ENCODE peak calls at places on chromosomes 5 and 9, in seven cellular contexts. A is cardiac muscle cell, I is PC-9, B is suprapubic skin, H is neuronal stem cell, D is endothelial cell of umbilical vein, J is hepatocyte. Z is an unnamed sample.

GRCh38 chr5:159543326-159543725 is 213.0 kb upstream of the IL12B start:
- DNase-seq in A (no peak), I (no peak), B (no peak), H (no peak), D (no peak), J (no peak), Z (no peak)

GRCh38 chr5:126410623-126411022 is 12.6 kb upstream of the GRAMD2B start:
- DNase-seq in A (no peak), I (no peak), B (no peak), H (no peak), D (no peak), J (no peak), Z (no peak)

GRCh38 chr5:53560028-53560427 is 411 bp upstream of the NDUFS4 start:
- DNase-seq in A (no peak), I (no peak), B (no peak), H (no peak), D (no peak), J (no peak), Z (no peak)

GRCh38 chr5:119578937-119579336 is 50.4 kb upstream of the FAM170A start:
- DNase-seq in A (peak; percentile 57), I (peak; percentile 1), B (no peak), H (no peak), D (peak; percentile 25), J (peak; percentile 19), Z (no peak)

GRCh38 chr5:175444905-175445456 is 999 bp upstream of the DRD1 start:
- DNase-seq in A (no peak), I (no peak), B (no peak), H (no peak), D (no peak), J (no peak), Z (no peak)

GRCh38 chr5:172591636-172592035 is 49.4 kb upstream of the NEURL1B start:
- DNase-seq in A (no peak), I (no peak), B (no peak), H (no peak), D (no peak), J (no peak), Z (no peak)

GRCh38 chr5:173458819-173459218 is 130.6 kb upstream of the STC2 start:
- DNase-seq in A (no peak), I (no peak), B (no peak), H (no peak), D (no peak), J (no peak), Z (no peak)

GRCh38 chr5:79119486-79119885 is 7.9 kb downstream of the BHMT start:
- DNase-seq in A (no peak), I (no peak), B (no peak), H (no peak), D (no peak), J (no peak), Z (no peak)

GRCh38 chr5:6430418-6431028 is 18.1 kb upstream of the UBE2QL1 start:
- DNase-seq in A (no peak), I (no peak), B (no peak), H (no peak), D (no peak), J (no peak), Z (no peak)

GRCh38 chr9:136546697-136547481 is 1.0 kb upstream of the NOTCH1 start:
- DNase-seq in A (peak; percentile 44), I (peak; percentile 75), B (peak; percentile 88), H (no peak), D (peak; percentile 57), J (peak; percentile 66), Z (peak; percentile 38)

GRCh38 chr9:136544549-136545064 is 1.2 kb downstream of the NOTCH1 start:
- DNase-seq in A (no peak), I (peak; percentile 80), B (no peak), H (no peak), D (peak; percentile 48), J (peak; percentile 63), Z (peak; percentile 28)

GRCh38 chr9:136545966-136546696 is at the start of gene NOTCH1:
- DNase-seq in A (peak; percentile 93), I (peak; percentile 97), B (peak; percentile 96), H (peak; percentile 90), D (peak; percentile 88), J (peak; percentile 93), Z (peak; percentile 86)

GRCh38 chr9:136543830-136544548 is 1.9 kb downstream of the NOTCH1 start:
- DNase-seq in A (no peak), I (no peak), B (no peak), H (no peak), D (peak; percentile 46), J (no peak), Z (no peak)

GRCh38 chr9:136545065-136545965 is 533 bp downstream of the NOTCH1 start:
- DNase-seq in A (no peak), I (peak; percentile 39), B (no peak), H (no peak), D (no peak), J (peak; percentile 51), Z (peak; percentile 48)
- H3K27ac ChIP-seq in A (peak overlapping the region; percentile 30), I (peak overlapping the region; percentile 9), B (peak overlapping the region; percentile 97), H (peak overlapping the region; percentile 66), D (peak overlapping the region; percentile 67), J (peak overlapping the region; percentile 81), Z (peak overlapping the region; percentile 80)

GRCh38 chr9:37543468-37543867 is 32.7 kb downstream of the FBXO10 start:
- DNase-seq in A (no peak), I (no peak), B (no peak), H (no peak), D (no peak), J (no peak), Z (no peak)

GRCh38 chr9:37540634-37541033 is 35.5 kb downstream of the FBXO10 start:
- DNase-seq in A (no peak), I (peak; percentile 25), B (no peak), H (no peak), D (no peak), J (no peak), Z (no peak)

GRCh38 chr9:37541465-37541864 is 34.7 kb downstream of the FBXO10 start:
- DNase-seq in A (no peak), I (no peak), B (no peak), H (no peak), D (no peak), J (no peak), Z (no peak)

GRCh38 chr9:37542895-37543294 is 33.3 kb downstream of the FBXO10 start:
- DNase-seq in A (no peak), I (no peak), B (no peak), H (no peak), D (no peak), J (no peak), Z (no peak)

GRCh38 chr9:37542488-37542887 is 33.7 kb downstream of the FBXO10 start:
- DNase-seq in A (no peak), I (no peak), B (no peak), H (no peak), D (no peak), J (no peak), Z (no peak)
- H3K36me3 ChIP-seq in A (peaks cover 4% of the 10 kb centered on the region), I (no peaks in the 10 kb centered on the region), B (peaks cover under 1% of the 10 kb centered on the region), H (peaks cover 17% of the 10 kb centered on the region), D (peaks cover 17% of the 10 kb centered on the region), J (no peaks in the 10 kb centered on the region), Z (no peaks in the 10 kb centered on the region)

GRCh38 chr9:21334969-21335632 is at the start of gene KLHL9:
- DNase-seq in A (peak; percentile 93), I (peak; percentile 81), B (peak; percentile 94), H (peak; percentile 87), D (peak; percentile 91), J (peak; percentile 97), Z (peak; percentile 86)
- H3K27ac ChIP-seq in A (peak within 1 kb of the TSS; percentile 94), I (peak within 1 kb of the TSS; percentile 94), B (peak within 1 kb of the TSS; percentile 93), H (peak within 1 kb of the TSS; percentile 59), D (peak within 1 kb of the TSS; percentile 94), J (peak within 1 kb of the TSS; percentile 100), Z (peak within 1 kb of the TSS; percentile 95)

GRCh38 chr5:170617519-170618218 is 113.8 kb downstream of the KCNIP1 start:
- DNase-seq in A (no peak), I (no peak), B (no peak), H (no peak), D (no peak), J (no peak), Z (no peak)
- H3K36me3 ChIP-seq in A (no peaks in the 10 kb centered on the region), I (no peaks in the 10 kb centered on the region), B (no peaks in the 10 kb centered on the region), H (no peaks in the 10 kb centered on the region), D (no peaks in the 10 kb centered on the region), J (no peaks in the 10 kb centered on the region), Z (no peaks in the 10 kb centered on the region)

GRCh38 chr5:34736445-34737119 is 80.5 kb downstream of the RAI14 start:
- DNase-seq in A (no peak), I (peak; percentile 65), B (no peak), H (no peak), D (no peak), J (no peak), Z (no peak)

GRCh38 chr5:34743878-34744277 is 87.8 kb downstream of the RAI14 start:
- DNase-seq in A (peak; percentile 53), I (no peak), B (no peak), H (no peak), D (no peak), J (peak; percentile 37), Z (no peak)

GRCh38 chr5:34742112-34742511 is 86.0 kb downstream of the RAI14 start:
- DNase-seq in A (no peak), I (no peak), B (no peak), H (no peak), D (no peak), J (no peak), Z (no peak)

GRCh38 chr5:34738381-34738780 is 82.3 kb downstream of the RAI14 start:
- DNase-seq in A (no peak), I (no peak), B (no peak), H (no peak), D (no peak), J (no peak), Z (no peak)

GRCh38 chr5:34740306-34740891 is 84.3 kb downstream of the RAI14 start:
- DNase-seq in A (no peak), I (no peak), B (no peak), H (no peak), D (no peak), J (no peak), Z (no peak)
- H3K27ac ChIP-seq in A (no peak overlapping the region), I (no peak overlapping the region), B (no peak overlapping the region), H (no peak overlapping the region), D (no peak overlapping the region), J (peak overlapping the region; percentile 23), Z (no peak overlapping the region)

GRCh38 chr5:14410942-14411258 is 170.7 kb upstream of the OTULINL start:
- DNase-seq in A (no peak), I (no peak), B (no peak), H (no peak), D (no peak), J (no peak), Z (no peak)

GRCh38 chr5:14415516-14416074 is 166.0 kb upstream of the OTULINL start:
- DNase-seq in A (no peak), I (no peak), B (no peak), H (no peak), D (no peak), J (no peak), Z (no peak)

GRCh38 chr5:14414007-14414406 is 167.6 kb upstream of the OTULINL start:
- DNase-seq in A (no peak), I (no peak), B (no peak), H (no peak), D (no peak), J (no peak), Z (no peak)

GRCh38 chr5:14414615-14415515 is 166.7 kb upstream of the OTULINL start:
- DNase-seq in A (no peak), I (no peak), B (no peak), H (no peak), D (no peak), J (no peak), Z (no peak)

GRCh38 chr5:14413331-14413750 is 168.3 kb upstream of the OTULINL start:
- DNase-seq in A (no peak), I (no peak), B (no peak), H (no peak), D (no peak), J (no peak), Z (peak; percentile 77)
- H3K36me3 ChIP-seq in A (peaks cover 27% of the 10 kb centered on the region), I (peaks cover 15% of the 10 kb centered on the region), B (peaks cover 74% of the 10 kb centered on the region), H (peaks cover 22% of the 10 kb centered on the region), D (peaks cover 26% of the 10 kb centered on the region), J (no peaks in the 10 kb centered on the region), Z (no peaks in the 10 kb centered on the region)

GRCh38 chr5:181236954-181237641 is 6.6 kb downstream of the RACK1 start:
- DNase-seq in A (no peak), I (no peak), B (no peak), H (no peak), D (no peak), J (no peak), Z (no peak)
- H3K27ac ChIP-seq in A (peak overlapping the region; percentile 17), I (no peak overlapping the region), B (no peak overlapping the region), H (no peak overlapping the region), D (no peak overlapping the region), J (no peak overlapping the region), Z (peak overlapping the region; percentile 15)